ENCODE peak calls at places on chromosomes 6 and 20, in ten cellular contexts. G is GM23248, P is MM.1S, Q is GM23338, F is hepatocyte, R is OCI-LY7, A is PC-3, U is Karpas-422, J is SK-N-SH, D is PC-9. H is an unnamed sample. For H3K9me2, the result is how much of the 10 kb centered on the place peaks cover.

GRCh38 chr6:53861543-53861942 is 66.7 kb downstream of the LRRC1 start:
- DNase-seq in G (no peak), A (peak), D (no peak), J (no peak), U (no peak), P (no peak), R (no peak), F (no peak), Q (no peak), H (no peak)

GRCh38 chr20:34112600-34113061 is 588 bp upstream of the EIF2S2 start:
- DNase-seq in Q (peak), R (no peak), G (peak), J (peak), A (no peak), D (peak), U (peak), P (peak), F (no peak), H (no peak)

GRCh38 chr6:7656355-7656754 is 66.4 kb downstream of the SNRNP48 start:
- DNase-seq in G (no peak), R (no peak), P (no peak), D (no peak), U (no peak), J (no peak), F (no peak), A (no peak), Q (no peak), H (no peak)

GRCh38 chr20:58651823-58652605 is 931 bp downstream of the STX16 start:
- DNase-seq in D (peak), F (peak), A (peak), R (peak), U (peak), J (peak), G (peak), P (peak), Q (peak), H (no peak)

GRCh38 chr6:3811191-3811590 is 38.0 kb upstream of the FAM50B start:
- DNase-seq in P (no peak), G (no peak), R (no peak), A (no peak), Q (no peak), U (no peak), D (no peak), J (no peak), F (no peak), H (no peak)

GRCh38 chr20:23143098-23143497 is 57.0 kb upstream of the CD93 start:
- DNase-seq in P (no peak), U (no peak), G (peak), A (peak), R (no peak), D (peak), F (peak), J (no peak), Q (no peak), H (peak)

GRCh38 chr6:78701407-78701806 is 165.9 kb upstream of the IRAK1BP1 start:
- DNase-seq in D (no peak), Q (no peak), R (no peak), J (no peak), G (peak), P (no peak), A (peak), U (no peak), F (no peak), H (no peak)

GRCh38 chr6:136547871-136548270 is 2.4 kb downstream of the MAP7 start:
- DNase-seq in D (no peak), U (no peak), J (no peak), F (no peak), P (no peak), G (no peak), R (no peak), A (no peak), Q (no peak), H (no peak)

GRCh38 chr20:57126481-57127092 is 139.9 kb downstream of the BMP7 start:
- DNase-seq in Q (no peak), R (peak), J (no peak), U (no peak), D (no peak), G (no peak), A (no peak), F (peak), P (no peak), H (no peak)

GRCh38 chr6:32085759-32086458 is 23.2 kb downstream of the TNXB start:
- DNase-seq in U (peak), D (peak), J (peak), P (no peak), Q (no peak), G (no peak), R (peak), F (no peak), A (no peak), H (no peak)
- H3K27ac ChIP-seq in U (no peak), D (no peak), J (no peak), P (no peak), Q (no peak), G (no peak), R (no peak), F (peak), A (no peak), H (no peak)

DNA sequence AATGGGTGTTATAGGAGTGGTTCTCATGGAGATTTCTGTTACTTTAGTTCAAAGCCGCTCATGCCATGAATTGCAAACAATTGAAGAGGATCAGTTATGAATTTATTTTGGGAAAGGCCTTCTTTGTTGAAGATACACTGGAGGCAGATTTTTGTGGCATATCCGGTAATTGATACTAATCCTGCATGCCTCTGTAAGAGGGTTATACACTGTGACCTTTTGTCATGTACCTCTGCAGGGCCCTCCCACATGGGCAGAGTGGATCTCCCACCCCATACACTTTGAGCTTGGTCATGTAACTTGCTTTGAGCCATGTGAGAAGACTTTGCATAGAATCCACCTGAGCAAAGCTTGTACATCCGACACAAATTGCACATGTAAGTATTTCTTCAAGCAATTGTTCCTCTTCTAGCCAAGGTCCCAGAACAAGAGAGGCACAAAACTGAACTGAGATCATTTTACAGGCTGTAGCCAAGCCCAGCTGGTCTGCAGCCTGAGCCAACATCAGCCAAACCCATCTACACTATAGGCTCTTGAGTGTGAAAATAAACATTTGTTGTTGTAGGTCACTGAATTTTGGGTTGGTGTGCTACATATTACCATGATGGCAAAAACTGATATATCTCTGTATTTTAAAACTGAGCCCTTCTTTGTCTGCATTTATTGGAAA is 492.2 kb downstream of the PREX1 start:
- DNase-seq in P (no peak), J (no peak), F (no peak), R (no peak), D (no peak), G (no peak), U (no peak), A (no peak), Q (no peak), H (no peak)
- H3K9me2 ChIP-seq in P (under half), J (under half), F (under half), R (under half), D (under half), G (under half), U (under half), A (under half), Q (under half), H (under half)

GRCh38 chr6:160162167-160162566 is 40.6 kb downstream of the SLC22A1 start:
- DNase-seq in J (no peak), G (no peak), D (no peak), Q (no peak), P (no peak), A (no peak), U (no peak), R (no peak), F (no peak), H (no peak)

GRCh38 chr6:160161647-160161986 is 40.0 kb downstream of the SLC22A1 start:
- DNase-seq in J (no peak), Q (peak), U (no peak), P (no peak), R (no peak), D (no peak), G (no peak), A (no peak), F (no peak), H (no peak)

GRCh38 chr6:160163912-160164311 is 42.3 kb downstream of the SLC22A1 start:
- DNase-seq in A (no peak), G (no peak), Q (no peak), U (no peak), R (no peak), F (no peak), P (no peak), D (no peak), J (no peak), H (no peak)

GRCh38 chr6:160160929-160161646 is 39.5 kb downstream of the SLC22A1 start:
- DNase-seq in R (no peak), F (no peak), A (no peak), G (no peak), P (no peak), J (no peak), D (no peak), Q (no peak), U (no peak), H (no peak)

DNA sequence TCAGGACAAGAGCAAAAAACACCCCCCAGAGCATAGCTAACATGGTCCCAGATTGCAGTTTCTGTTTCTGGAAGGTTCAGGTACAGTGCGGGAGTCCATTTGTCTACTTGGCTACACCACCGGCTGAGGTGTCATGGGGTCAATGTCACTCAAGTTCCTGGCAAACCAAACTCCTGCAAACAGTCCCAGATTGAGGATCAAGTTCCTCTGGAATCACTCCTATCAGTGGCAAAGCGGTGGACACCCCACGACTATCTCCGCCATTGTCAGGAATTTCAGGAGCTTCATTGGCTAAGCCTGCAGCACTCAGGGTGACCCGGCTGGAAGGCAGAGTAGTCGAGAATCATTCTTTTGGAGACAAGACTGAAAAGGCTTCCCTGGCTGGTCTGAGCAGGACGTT is 41.8 kb downstream of the SLC22A1 start:
- DNase-seq in F (no peak), U (no peak), G (no peak), A (no peak), Q (no peak), R (no peak), J (no peak), D (no peak), P (no peak), H (no peak)
- H3K27ac ChIP-seq in F (no peak), U (no peak), G (no peak), A (no peak), Q (no peak), R (no peak), J (no peak), D (no peak), P (no peak), H (no peak)

DNA sequence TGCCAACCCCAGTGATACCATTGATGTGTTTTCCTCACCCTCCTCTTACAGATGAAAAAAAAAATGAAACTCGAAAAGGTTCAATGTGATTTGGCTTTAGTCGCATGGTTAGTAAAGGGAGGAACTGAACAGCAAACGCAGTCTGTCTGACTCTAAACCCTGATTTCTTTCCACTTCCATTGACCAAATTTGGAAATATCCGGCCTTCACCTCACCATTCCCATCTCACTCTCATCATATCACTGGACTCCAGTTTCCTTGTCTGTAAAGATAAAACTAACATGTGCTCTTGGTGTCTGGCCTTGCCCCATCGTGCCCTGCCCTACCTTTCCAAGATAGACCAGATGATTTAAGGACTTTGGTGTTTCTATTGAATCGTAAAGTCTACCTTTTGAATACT is 48.7 kb upstream of the ADGRF1 start:
- DNase-seq in A (no peak), R (no peak), Q (no peak), D (no peak), P (no peak), G (no peak), U (no peak), J (no peak), F (no peak), H (no peak)
- H3K9me2 ChIP-seq in A (under half), R (under half), Q (under half), D (under half), P (under half), G (under half), U (under half), J (under half), F (under half), H (under half)

H was measured in HCT116.